ENCODE peak calls at places on chromosomes 16 and 17, in four cellular contexts. H, V, C and S are unnamed samples.

GRCh38 chr16:397135-397661 is at the start of gene NME4:
- DNase-seq in H (no peak), V (peak), C (peak), S (no peak)

GRCh38 chr16:2966803-2967184 is 2.4 kb upstream of the PAQR4 start:
- DNase-seq in H (no peak), V (peak), C (no peak), S (no peak)

GRCh38 chr16:49597796-49598195 is 224.2 kb downstream of the C16orf78 start:
- DNase-seq in H (no peak), V (no peak), C (no peak), S (no peak)

GRCh38 chr17:35344262-35344661 is 29.2 kb downstream of the SLFN11 start:
- DNase-seq in H (no peak), V (no peak), C (no peak), S (no peak)

GRCh38 chr17:69179227-69179952 is 37.7 kb upstream of the ABCA6 start:
- DNase-seq in H (no peak), V (no peak), C (no peak), S (no peak)

GRCh38 chr16:76741623-76742022 is 449.4 kb upstream of the MON1B start:
- DNase-seq in H (no peak), V (no peak), C (no peak), S (no peak)

GRCh38 chr17:78522031-78522809 is 55.0 kb downstream of the DNAH17 start:
- DNase-seq in H (no peak), V (no peak), C (no peak), S (no peak)

GRCh38 chr16:77555101-77555500 is 120.3 kb upstream of the ADAMTS18 start:
- DNase-seq in H (no peak), V (no peak), C (no peak), S (no peak)

DNA sequence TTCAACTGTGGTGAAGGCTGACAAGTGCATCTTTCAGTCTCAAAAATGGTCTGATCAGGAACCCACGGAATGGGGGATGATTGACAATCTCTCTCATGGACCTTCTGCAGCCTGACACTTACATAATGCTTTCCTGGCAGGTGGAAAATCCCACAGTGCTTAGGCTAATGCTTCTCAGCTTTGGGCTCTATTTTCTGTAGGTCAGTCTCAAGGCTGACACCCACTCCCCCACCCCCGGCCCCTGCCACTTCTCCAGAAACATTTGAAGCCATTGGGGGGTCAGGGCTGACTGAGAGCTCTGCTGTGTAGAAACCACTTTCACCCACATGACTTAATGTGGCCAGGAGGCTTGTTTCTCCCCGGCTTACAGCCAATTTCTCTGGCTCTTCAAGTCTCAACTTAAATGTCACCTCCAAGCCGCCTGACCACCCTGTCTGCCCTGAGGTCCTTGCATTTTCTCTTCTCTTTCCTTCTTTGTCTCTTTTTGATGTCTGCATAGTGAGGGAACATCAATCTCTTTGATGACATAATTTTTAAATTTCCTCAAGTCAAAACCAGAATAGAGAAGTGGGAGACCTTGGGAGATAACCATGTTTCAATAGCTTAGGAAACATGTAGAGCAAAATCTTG is 16.7 kb upstream of the IRF8 start:
- DNase-seq in H (no peak), V (no peak), C (no peak), S (no peak)
- TF ChIP-seq TCF7 in H (peak), V (no peak), C (no peak), S (no peak)

GRCh38 chr17:75345514-75346167 is 56.4 kb upstream of the SLC25A19 start:
- DNase-seq in H (peak), V (peak), C (no peak), S (no peak)
- TF ChIP-seq TCF7 in H (peak), V (no peak), C (no peak), S (no peak)

GRCh38 chr16:69106491-69107291 is 1.2 kb downstream of the HAS3 start:
- DNase-seq in H (no peak), V (peak), C (no peak), S (no peak)
- TF ChIP-seq TCF7 in H (no peak), V (no peak), C (no peak), S (no peak)

GRCh38 chr16:86680137-86680536 is 101.8 kb downstream of the FOXL1 start:
- DNase-seq in H (no peak), V (no peak), C (no peak), S (no peak)
- TF ChIP-seq TCF7 in H (no peak), V (no peak), C (no peak), S (no peak)

DNA sequence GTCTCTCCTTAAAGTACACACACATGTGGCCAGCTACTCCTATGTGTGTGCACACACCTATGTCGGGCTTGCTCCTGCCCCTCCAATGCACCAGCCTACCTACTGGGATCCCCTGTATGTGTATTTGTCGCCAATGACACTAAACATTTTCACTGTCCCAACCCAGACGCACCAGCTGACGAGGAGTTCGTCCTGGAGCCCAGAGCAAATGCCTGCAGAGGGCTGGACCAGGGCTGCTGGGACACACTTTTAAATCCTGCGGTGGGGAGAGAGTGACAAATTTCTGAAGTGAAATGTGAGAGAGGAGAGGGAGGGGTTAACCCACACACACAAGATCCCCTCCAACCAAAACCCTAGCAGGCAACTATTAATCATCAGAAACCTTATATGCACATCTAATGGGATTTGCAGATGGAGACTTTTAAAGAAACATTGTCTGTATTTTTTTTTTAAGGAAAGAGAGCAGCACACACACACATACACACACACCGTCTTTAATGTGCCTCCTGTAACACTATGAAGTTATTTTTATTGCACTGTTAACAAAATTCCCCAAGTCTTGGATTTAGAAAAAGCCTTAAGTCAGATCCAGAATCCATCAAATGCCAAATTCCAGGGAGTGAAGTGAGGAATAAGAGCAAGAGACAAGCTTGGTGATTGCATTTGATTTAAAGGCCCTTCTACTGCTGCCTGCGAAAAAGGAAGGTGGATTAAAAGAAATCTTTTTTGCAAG is at the start of gene MEOX1:
- DNase-seq in H (peak), V (no peak), C (no peak), S (no peak)
- TF ChIP-seq TCF7 in H (no peak), V (no peak), C (no peak), S (no peak)

GRCh38 chr16:88747588-88748301 is 37.3 kb downstream of the PIEZO1 start:
- DNase-seq in H (no peak), V (peak), C (peak), S (peak)
- TF ChIP-seq TCF7 in H (no peak), V (no peak), C (no peak), S (no peak)

GRCh38 chr16:61929801-61930200 is 106.4 kb downstream of the CDH8 start:
- DNase-seq in H (no peak), V (no peak), C (no peak), S (no peak)

GRCh38 chr16:61923629-61924028 is 112.6 kb downstream of the CDH8 start:
- DNase-seq in H (no peak), V (no peak), C (no peak), S (no peak)

GRCh38 chr16:61921373-61921772 is 114.9 kb downstream of the CDH8 start:
- DNase-seq in H (no peak), V (no peak), C (no peak), S (no peak)

GRCh38 chr16:61926766-61927165 is 109.5 kb downstream of the CDH8 start:
- DNase-seq in H (no peak), V (no peak), C (no peak), S (peak)
- TF ChIP-seq TCF7 in H (no peak), V (no peak), C (no peak), S (no peak)